ENCODE peak calls at places on chromosome 20, in seven cellular contexts. Y is upper lobe of right lung; Q is ovary; X is CD4-positive, alpha-beta T cell; A is cardiac muscle cell; B is MM.1S; K is stomach. N is an unnamed sample.

GRCh38 chr20:34536798-34537394 is 20.7 kb downstream of the DYNLRB1 start:
- DNase-seq in Y (no peak), Q (no peak), X (peak; percentile 22), A (peak; percentile 52), B (peak; percentile 18), K (peak; percentile 73), N (peak; percentile 47)

GRCh38 chr20:52798124-52798523 is 174.0 kb upstream of the TSHZ2 start:
- DNase-seq in Y (no peak), Q (no peak), X (no peak), A (no peak), B (no peak), K (no peak), N (no peak)

GRCh38 chr20:37902504-37903313 is at the start of gene VSTM2L:
- DNase-seq in Y (peak; percentile 72), Q (no peak), X (no peak), A (peak; percentile 75), B (no peak), K (peak; percentile 34), N (no peak)

GRCh38 chr20:47315339-47315662 is 41.2 kb downstream of the ZMYND8 start:
- DNase-seq in Y (peak; percentile 32), Q (peak; percentile 17), X (no peak), A (no peak), B (no peak), K (no peak), N (no peak)

GRCh38 chr20:50916257-50916656 is 15.0 kb downstream of the ADNP start:
- DNase-seq in Y (no peak), Q (no peak), X (no peak), A (peak; percentile 57), B (no peak), K (no peak), N (no peak)

GRCh38 chr20:22814475-22815205 is 220.5 kb upstream of the SSTR4 start:
- DNase-seq in Y (no peak), Q (no peak), X (no peak), A (no peak), B (no peak), K (no peak), N (no peak)

GRCh38 chr20:37797669-37798175 is 103.9 kb downstream of the CTNNBL1 start:
- DNase-seq in Y (no peak), Q (no peak), X (no peak), A (no peak), B (no peak), K (no peak), N (no peak)

GRCh38 chr20:1674361-1674760 is 16.8 kb upstream of the SIRPG start:
- DNase-seq in Y (no peak), Q (no peak), X (no peak), A (no peak), B (no peak), K (peak; percentile 29), N (peak; percentile 48)

GRCh38 chr20:2873747-2874041 is 413 bp downstream of the PTPRA start:
- DNase-seq in Y (peak; percentile 80), Q (peak; percentile 56), X (no peak), A (peak; percentile 51), B (peak; percentile 45), K (peak; percentile 51), N (no peak)

GRCh38 chr20:34621383-34622367 is 55.2 kb downstream of the PIGU start:
- DNase-seq in Y (no peak), Q (no peak), X (no peak), A (peak; percentile 47), B (no peak), K (no peak), N (no peak)

GRCh38 chr20:34983089-34983820 is 27.6 kb downstream of the MYH7B start:
- DNase-seq in Y (no peak), Q (no peak), X (no peak), A (no peak), B (no peak), K (no peak), N (no peak)

GRCh38 chr20:45230631-45231030 is 9.5 kb downstream of the SEMG2 start:
- DNase-seq in Y (no peak), Q (no peak), X (no peak), A (no peak), B (no peak), K (no peak), N (no peak)

GRCh38 chr20:440148-440547 is 22.2 kb downstream of the TBC1D20 start:
- DNase-seq in Y (no peak), Q (no peak), X (no peak), A (no peak), B (no peak), K (no peak), N (no peak)

GRCh38 chr20:18077157-18077556 is 19.4 kb upstream of the OVOL2 start:
- DNase-seq in Y (no peak), Q (no peak), X (no peak), A (no peak), B (no peak), K (no peak), N (no peak)

GRCh38 chr20:63003546-63003945 is 3.2 kb downstream of the BHLHE23 start:
- DNase-seq in Y (no peak), Q (no peak), X (no peak), A (no peak), B (no peak), K (no peak), N (no peak)

GRCh38 chr20:17504898-17505663 is 26.1 kb downstream of the BFSP1 start:
- DNase-seq in Y (peak; percentile 85), Q (peak; percentile 58), X (peak; percentile 25), A (peak; percentile 66), B (peak; percentile 80), K (peak; percentile 47), N (peak; percentile 57)

GRCh38 chr20:23663180-23663579 is 25.4 kb upstream of the CST3 start:
- DNase-seq in Y (no peak), Q (no peak), X (no peak), A (no peak), B (no peak), K (no peak), N (no peak)

GRCh38 chr20:63309261-63310071 is 16.5 kb downstream of the COL20A1 start:
- DNase-seq in Y (no peak), Q (peak; percentile 61), X (no peak), A (peak; percentile 54), B (no peak), K (peak; percentile 36), N (peak; percentile 19)

GRCh38 chr20:49928411-49929141 is 7.6 kb upstream of the RNF114 start:
- DNase-seq in Y (peak; percentile 83), Q (peak; percentile 81), X (peak; percentile 72), A (peak; percentile 91), B (peak; percentile 80), K (peak; percentile 87), N (peak; percentile 79)

GRCh38 chr20:46255440-46256104 is 52.7 kb downstream of the CDH22 start:
- DNase-seq in Y (peak; percentile 88), Q (peak; percentile 69), X (no peak), A (peak; percentile 61), B (peak; percentile 39), K (peak; percentile 93), N (peak; percentile 24)

GRCh38 chr20:57259179-57260021 is 7.0 kb downstream of the BMP7 start:
- DNase-seq in Y (no peak), Q (no peak), X (no peak), A (no peak), B (no peak), K (no peak), N (no peak)
- H3K27ac ChIP-seq in Y (no peak overlapping the region), Q (no peak overlapping the region), X (no peak overlapping the region), A (peak overlapping the region; percentile 31), B (no peak overlapping the region), K (no peak overlapping the region), N (no peak overlapping the region)

GRCh38 chr20:3902446-3902845 is 13.3 kb downstream of the PANK2 start:
- DNase-seq in Y (no peak), Q (no peak), X (no peak), A (no peak), B (no peak), K (no peak), N (no peak)
- H3K27ac ChIP-seq in Y (peak overlapping the region; percentile 4), Q (no peak overlapping the region), X (no peak overlapping the region), A (no peak overlapping the region), B (no peak overlapping the region), K (peak overlapping the region; percentile 51), N (no peak overlapping the region)

GRCh38 chr20:10662151-10662550 is 11.6 kb downstream of the JAG1 start:
- DNase-seq in Y (no peak), Q (no peak), X (no peak), A (no peak), B (no peak), K (no peak), N (no peak)
- H3K27ac ChIP-seq in Y (no peak overlapping the region), Q (no peak overlapping the region), X (no peak overlapping the region), A (peak overlapping the region; percentile 79), B (no peak overlapping the region), K (peak overlapping the region; percentile 28), N (no peak overlapping the region)

GRCh38 chr20:53922901-53923314 is 147.5 kb downstream of the BCAS1 start:
- DNase-seq in Y (no peak), Q (no peak), X (no peak), A (peak; percentile 52), B (no peak), K (no peak), N (no peak)
- H3K27ac ChIP-seq in Y (no peak overlapping the region), Q (peak overlapping the region; percentile 56), X (no peak overlapping the region), A (no peak overlapping the region), B (peak overlapping the region; percentile 11), K (peak overlapping the region; percentile 79), N (no peak overlapping the region)

GRCh38 chr20:20362774-20363435 is 5.0 kb upstream of the INSM1 start:
- DNase-seq in Y (no peak), Q (no peak), X (no peak), A (no peak), B (no peak), K (no peak), N (no peak)

GRCh38 chr20:20359628-20360027 is 8.3 kb upstream of the INSM1 start:
- DNase-seq in Y (no peak), Q (no peak), X (no peak), A (no peak), B (no peak), K (no peak), N (no peak)

GRCh38 chr20:20358801-20359200 is 9.1 kb upstream of the INSM1 start:
- DNase-seq in Y (no peak), Q (no peak), X (no peak), A (no peak), B (peak; percentile 66), K (no peak), N (no peak)

GRCh38 chr20:20363449-20364015 is 4.4 kb upstream of the INSM1 start:
- DNase-seq in Y (no peak), Q (no peak), X (no peak), A (no peak), B (peak; percentile 22), K (no peak), N (no peak)

DNA sequence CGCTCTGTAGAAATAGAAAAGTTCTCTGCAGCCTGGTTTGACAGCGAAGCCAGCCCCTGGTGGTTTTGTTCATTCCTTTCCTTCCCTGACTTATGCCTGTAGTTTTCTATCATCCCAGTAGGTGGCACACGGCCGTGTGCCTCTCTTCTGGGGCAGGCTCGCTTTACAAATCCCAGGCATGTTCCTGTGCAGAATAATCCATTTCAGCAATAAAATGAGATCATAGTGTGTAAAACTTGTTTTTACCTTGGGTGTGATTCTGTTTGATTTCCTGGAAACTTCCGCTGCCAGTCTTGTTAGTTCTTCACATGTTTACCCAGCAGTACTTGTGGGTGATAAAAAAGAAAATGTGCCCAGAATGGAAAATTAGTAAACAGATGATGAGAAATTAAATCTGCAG is 7.4 kb upstream of the INSM1 start:
- DNase-seq in Y (no peak), Q (no peak), X (no peak), A (peak; percentile 76), B (peak; percentile 66), K (peak; percentile 45), N (no peak)
- H3K27ac ChIP-seq in Y (no peak overlapping the region), Q (no peak overlapping the region), X (no peak overlapping the region), A (no peak overlapping the region), B (no peak overlapping the region), K (no peak overlapping the region), N (no peak overlapping the region)